ENCODE peak calls at places on chromosomes 2 and 18, in eight cellular contexts. H, V, T, O, J, P, Q and A are unnamed samples. For H3K36me3, the result is how much of the 10 kb centered on the place peaks cover.

GRCh38 chr2:224909885-224910517 is 132.3 kb downstream of the DOCK10 start:
- DNase-seq in J (no peak), V (peak), O (no peak), H (peak), T (peak), P (peak), Q (peak), A (peak)

GRCh38 chr18:26722582-26722931 is 142.9 kb downstream of the AQP4 start:
- DNase-seq in Q (no peak), O (no peak), H (no peak), V (no peak), T (no peak), P (peak), J (no peak), A (no peak)

GRCh38 chr2:151029406-151030157 is 232.1 kb downstream of the RBM43 start:
- DNase-seq in T (peak), V (no peak), J (no peak), P (no peak), H (no peak), O (no peak), Q (no peak), A (no peak)

GRCh38 chr2:102206666-102207341 is 20.0 kb downstream of the IL1RL2 start:
- DNase-seq in J (no peak), H (no peak), Q (peak), P (peak), T (no peak), O (peak), V (no peak), A (no peak)

GRCh38 chr18:58218111-58218510 is 174.1 kb downstream of the NEDD4L start:
- DNase-seq in V (no peak), Q (no peak), T (peak), H (no peak), O (no peak), J (no peak), P (no peak), A (no peak)

GRCh38 chr18:32769242-32770180 is 3.3 kb downstream of the KLHL14 start:
- DNase-seq in V (no peak), P (no peak), H (no peak), O (peak), Q (peak), T (no peak), J (peak), A (no peak)

GRCh38 chr18:37218022-37218590 is 347.5 kb downstream of the CELF4 start:
- DNase-seq in Q (peak), H (no peak), T (no peak), O (peak), J (no peak), P (no peak), V (no peak), A (no peak)

GRCh38 chr2:23146011-23146410 is 239.0 kb upstream of the KLHL29 start:
- DNase-seq in T (no peak), J (no peak), Q (no peak), V (no peak), O (no peak), P (no peak), H (no peak), A (no peak)

GRCh38 chr2:197904446-197904845 is 100.1 kb downstream of the PLCL1 start:
- DNase-seq in T (no peak), H (no peak), Q (no peak), O (no peak), P (no peak), J (no peak), V (no peak), A (no peak)

GRCh38 chr2:147904051-147904450 is 59.2 kb downstream of the ACVR2A start:
- DNase-seq in V (no peak), J (no peak), H (no peak), O (no peak), P (no peak), Q (no peak), T (no peak), A (no peak)

GRCh38 chr2:20378891-20379519 is 28.4 kb upstream of the PUM2 start:
- DNase-seq in P (peak), T (peak), J (peak), O (peak), H (peak), V (peak), Q (peak), A (peak)

GRCh38 chr2:240564571-240565266 is 3.6 kb upstream of the RNPEPL1 start:
- DNase-seq in V (no peak), P (peak), O (peak), Q (no peak), H (peak), J (no peak), T (peak), A (peak)

GRCh38 chr18:28541276-28541930 is 364.5 kb upstream of the CDH2 start:
- DNase-seq in T (no peak), V (peak), H (no peak), P (no peak), J (no peak), Q (no peak), O (no peak), A (no peak)

GRCh38 chr2:177265386-177265690 is 811 bp upstream of the NFE2L2 start:
- DNase-seq in J (no peak), Q (peak), V (peak), H (no peak), P (no peak), O (no peak), T (peak), A (no peak)

GRCh38 chr2:232088771-232089170 is 127.3 kb downstream of the DIS3L2 start:
- DNase-seq in J (no peak), O (no peak), Q (no peak), T (no peak), V (no peak), H (no peak), P (no peak), A (no peak)

GRCh38 chr2:203583696-203584095 is 48.6 kb upstream of the RAPH1 start:
- DNase-seq in T (peak), V (no peak), H (no peak), O (no peak), Q (no peak), P (no peak), J (no peak), A (no peak)

GRCh38 chr18:63962137-63962536 is 7.7 kb upstream of the SERPINB8 start:
- DNase-seq in T (no peak), Q (no peak), H (no peak), V (no peak), P (no peak), O (no peak), J (no peak), A (no peak)

GRCh38 chr2:65639156-65639876 is 206.9 kb upstream of the SPRED2 start:
- DNase-seq in J (no peak), O (no peak), H (no peak), P (no peak), T (peak), Q (no peak), V (no peak), A (no peak)

GRCh38 chr2:14565666-14566065 is 66.9 kb upstream of the LRATD1 start:
- DNase-seq in P (no peak), J (no peak), T (no peak), Q (no peak), V (no peak), H (no peak), O (no peak), A (no peak)

GRCh38 chr2:96359310-96359709 is 23.7 kb downstream of the NCAPH start:
- DNase-seq in P (no peak), J (no peak), V (peak), Q (no peak), O (peak), T (no peak), H (no peak), A (no peak)

GRCh38 chr2:10303634-10304378 is 1.1 kb downstream of the HPCAL1 start:
- DNase-seq in P (peak), Q (peak), V (peak), J (peak), O (peak), T (peak), H (peak), A (no peak)

GRCh38 chr2:136770384-136770783 is 5.0 kb downstream of the THSD7B start:
- DNase-seq in O (no peak), Q (peak), H (no peak), T (no peak), J (no peak), V (no peak), P (no peak), A (no peak)

GRCh38 chr2:109466674-109467575 is 146.8 kb downstream of the SEPTIN10 start:
- DNase-seq in V (no peak), O (peak), P (peak), Q (no peak), T (peak), H (no peak), J (no peak), A (peak)

GRCh38 chr2:11764359-11764758 is 17.9 kb downstream of the LPIN1 start:
- DNase-seq in P (peak), H (no peak), O (no peak), T (no peak), J (no peak), V (peak), Q (no peak), A (no peak)

GRCh38 chr2:73985318-73986084 is 791 bp downstream of the TET3 start:
- DNase-seq in O (peak), T (no peak), J (peak), H (peak), P (peak), Q (peak), V (peak), A (peak)

GRCh38 chr2:221529943-221530652 is 42.0 kb downstream of the EPHA4 start:
- DNase-seq in J (no peak), O (no peak), H (no peak), T (peak), Q (no peak), V (no peak), P (no peak), A (no peak)

GRCh38 chr2:236676131-236676873 is 106.7 kb downstream of the ACKR3 start:
- DNase-seq in J (no peak), Q (no peak), P (no peak), O (no peak), H (no peak), V (no peak), T (no peak), A (no peak)

GRCh38 chr2:121255363-121255762 is 29.6 kb downstream of the TFCP2L1 start:
- DNase-seq in J (no peak), T (no peak), O (no peak), P (no peak), Q (no peak), V (no peak), H (no peak), A (no peak)

GRCh38 chr2:634670-635395 is 42.4 kb downstream of the TMEM18 start:
- DNase-seq in O (no peak), T (no peak), P (no peak), V (no peak), J (peak), H (no peak), Q (no peak), A (no peak)

GRCh38 chr2:209423562-209424541 is at the start of gene MAP2:
- DNase-seq in P (peak), J (peak), V (peak), O (peak), T (peak), H (peak), Q (peak), A (peak)

GRCh38 chr2:231677632-231678104 is 30.7 kb upstream of the PTMA start:
- DNase-seq in V (peak), H (peak), P (peak), O (peak), Q (peak), J (peak), T (peak), A (peak)

GRCh38 chr2:6310186-6310909 is 555.4 kb downstream of the CMPK2 start:
- DNase-seq in H (no peak), T (no peak), P (no peak), Q (no peak), O (no peak), J (no peak), V (no peak), A (no peak)

GRCh38 chr2:75602724-75603342 is 42.1 kb upstream of the EVA1A start:
- DNase-seq in J (no peak), T (peak), H (no peak), P (no peak), V (no peak), O (no peak), Q (no peak), A (no peak)

GRCh38 chr2:52502476-52502860 is 1265.1 kb upstream of the CHAC2 start:
- DNase-seq in T (no peak), H (no peak), Q (no peak), V (no peak), J (no peak), O (no peak), P (no peak), A (no peak)

GRCh38 chr2:18046558-18046957 is 168.1 kb downstream of the KCNS3 start:
- DNase-seq in V (no peak), O (no peak), J (no peak), T (peak), H (no peak), Q (no peak), P (no peak), A (no peak)

GRCh38 chr2:24913896-24914295 is 6.1 kb downstream of the ADCY3 start:
- DNase-seq in J (no peak), P (no peak), H (no peak), Q (peak), T (no peak), V (no peak), O (no peak), A (no peak)

GRCh38 chr2:102484310-102485061 is 11.5 kb downstream of the SLC9A4 start:
- DNase-seq in O (no peak), H (no peak), Q (no peak), T (no peak), J (no peak), P (no peak), V (no peak), A (no peak)

GRCh38 chr2:60505240-60505639 is 48.2 kb downstream of the BCL11A start:
- DNase-seq in H (no peak), O (no peak), Q (no peak), J (no peak), P (no peak), V (no peak), T (no peak), A (no peak)

GRCh38 chr2:111120253-111121027 is at the start of gene BCL2L11:
- DNase-seq in T (peak), Q (peak), P (peak), V (peak), O (peak), H (peak), J (peak), A (peak)
- TF ChIP-seq CTCF in T (peak), Q (no peak), P (no peak), V (peak), O (peak), H (peak), J (peak), A (no peak)

GRCh38 chr18:41977233-41977632 is 22.2 kb downstream of the PIK3C3 start:
- DNase-seq in H (no peak), V (no peak), O (no peak), T (no peak), Q (no peak), P (no peak), J (no peak), A (no peak)

GRCh38 chr18:41985914-41986313 is 30.9 kb downstream of the PIK3C3 start:
- DNase-seq in O (no peak), H (no peak), J (no peak), Q (no peak), V (no peak), T (no peak), P (no peak), A (no peak)

GRCh38 chr18:41982942-41983660 is 28.1 kb downstream of the PIK3C3 start:
- DNase-seq in T (peak), Q (no peak), V (no peak), H (no peak), P (no peak), J (no peak), O (no peak), A (no peak)
- H3K36me3 ChIP-seq in T (under half), Q (under half), V (under half), H (under half), P (under half), J (under half), O (under half), A (under half)

GRCh38 chr2:193584001-193584400 is 1389.3 kb upstream of the TMEFF2 start:
- DNase-seq in V (no peak), J (peak), H (no peak), Q (peak), P (peak), O (peak), T (peak), A (no peak)
- TF ChIP-seq CTCF in V (no peak), J (peak), H (no peak), Q (peak), P (peak), O (peak), T (no peak), A (no peak)

GRCh38 chr2:208074610-208075356 is 49.5 kb upstream of the PLEKHM3 start:
- DNase-seq in V (no peak), H (no peak), J (no peak), O (peak), Q (no peak), P (no peak), T (no peak), A (no peak)

GRCh38 chr2:208072250-208072892 is 47.0 kb upstream of the PLEKHM3 start:
- DNase-seq in Q (peak), P (peak), H (peak), O (peak), J (peak), T (peak), V (peak), A (peak)

DNA sequence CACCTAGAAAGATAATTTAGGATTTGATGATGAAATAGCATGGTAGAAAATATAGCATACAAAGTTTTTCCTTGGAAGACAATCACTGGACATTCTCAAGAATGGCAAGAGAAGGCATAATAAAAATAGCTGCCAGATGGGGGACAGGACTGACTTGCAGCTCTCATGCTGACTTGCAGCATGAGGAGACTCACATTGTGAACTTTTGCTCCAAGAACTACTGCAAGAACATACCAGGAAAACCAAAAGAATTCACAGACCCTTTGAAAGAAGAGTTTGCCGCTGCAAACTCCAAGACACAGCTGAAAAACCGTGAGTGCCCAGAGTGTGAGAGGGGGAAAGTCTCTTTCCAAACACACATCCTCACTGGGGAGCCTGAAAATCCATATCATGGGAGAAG is 47.0 kb downstream of the CRYGD start:
- DNase-seq in J (no peak), V (no peak), P (no peak), H (no peak), Q (no peak), O (no peak), T (peak), A (no peak)
- H3K36me3 ChIP-seq in J (under half), V (under half), P (under half), H (under half), Q (under half), O (under half), T (under half), A (under half)

GRCh38 chr18:38539871-38540270 is 974.3 kb upstream of the CELF4 start:
- DNase-seq in J (no peak), P (no peak), H (no peak), T (no peak), Q (no peak), O (no peak), V (no peak), A (no peak)

GRCh38 chr18:38539373-38539772 is 973.8 kb upstream of the CELF4 start:
- DNase-seq in O (peak), V (no peak), J (no peak), Q (peak), T (no peak), P (no peak), H (no peak), A (no peak)

DNA sequence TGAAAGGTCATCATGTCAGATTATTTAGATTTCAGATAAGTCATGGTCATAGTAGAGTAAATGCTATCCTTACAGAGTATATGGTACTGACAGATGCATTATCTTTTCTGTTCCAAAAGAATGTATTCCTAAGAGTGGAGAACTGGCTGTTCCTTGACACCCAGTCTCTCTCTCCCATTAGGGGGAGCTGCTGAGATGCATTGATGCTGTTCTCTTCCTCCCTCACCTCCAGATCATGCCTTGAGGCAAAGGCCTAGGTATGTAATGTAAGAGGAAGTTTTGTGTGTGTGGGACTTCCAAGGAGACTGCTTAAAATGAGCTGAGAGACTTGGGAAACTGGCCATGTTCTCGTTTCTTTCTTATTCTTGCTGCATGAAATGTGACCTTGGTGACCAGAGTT is 979.5 kb upstream of the CELF4 start:
- DNase-seq in H (no peak), P (no peak), O (peak), T (no peak), J (peak), Q (peak), V (no peak), A (no peak)
- TF ChIP-seq CTCF in H (no peak), P (no peak), O (peak), T (no peak), J (peak), Q (peak), V (peak), A (no peak)

DNA sequence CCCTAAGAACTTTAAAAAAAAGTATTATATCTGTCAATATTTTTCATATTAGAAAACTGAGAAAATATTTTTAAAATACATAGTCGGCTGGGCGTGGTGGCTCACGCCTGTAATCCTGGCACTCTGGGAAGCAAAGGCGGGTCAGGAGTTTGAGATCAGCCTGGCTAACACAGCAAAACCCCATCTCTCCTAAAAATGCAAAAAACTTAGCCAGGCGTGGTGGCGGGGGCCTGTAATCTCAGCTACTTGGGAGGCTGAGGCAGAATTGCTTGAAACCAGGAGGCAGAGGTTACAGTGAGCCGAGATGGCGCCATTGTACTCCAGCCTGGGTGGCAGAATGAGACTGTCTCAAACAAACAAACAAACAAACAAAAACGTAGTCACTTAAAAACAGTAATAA is 5.1 kb upstream of the KCMF1 start:
- DNase-seq in H (no peak), T (no peak), P (no peak), V (no peak), J (no peak), Q (no peak), O (no peak), A (no peak)
- H3K36me3 ChIP-seq in H (under half), T (under half), P (under half), V (under half), J (under half), Q (under half), O (under half), A (under half)

GRCh38 chr2:99692785-99693184 is 203.0 kb upstream of the REV1 start:
- DNase-seq in H (no peak), Q (peak), T (no peak), O (peak), V (no peak), P (no peak), J (no peak), A (no peak)
- TF ChIP-seq CTCF in H (no peak), Q (peak), T (no peak), O (peak), V (no peak), P (no peak), J (peak), A (no peak)

DNA sequence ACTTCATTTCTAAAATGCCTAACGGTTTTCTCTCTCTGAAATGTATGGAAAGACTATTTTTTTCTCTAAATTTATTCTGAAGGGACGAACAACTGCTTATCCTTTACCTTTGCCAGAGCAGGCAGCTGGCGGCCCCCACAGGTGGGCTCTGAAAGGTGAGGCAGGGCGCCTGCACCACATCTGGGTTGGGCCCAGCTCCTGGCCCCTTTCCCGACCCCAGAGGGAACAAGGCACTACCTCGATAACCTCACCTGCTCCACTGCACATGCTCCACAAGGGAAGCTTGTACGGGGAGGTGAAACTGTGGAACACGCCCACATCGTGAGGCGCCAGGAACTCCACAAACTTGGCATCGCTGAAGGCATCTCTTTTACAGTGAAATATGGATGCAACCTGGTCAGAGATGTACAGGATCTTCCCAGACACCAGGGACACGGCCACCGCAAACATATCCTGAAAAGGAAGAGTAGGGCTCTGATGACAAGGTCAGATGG is 17.3 kb downstream of the PER2 start:
- DNase-seq in J (no peak), O (no peak), P (no peak), V (no peak), T (no peak), Q (no peak), H (no peak), A (no peak)
- H3K36me3 ChIP-seq in J (half or more), O (half or more), P (under half), V (half or more), T (under half), Q (under half), H (under half), A (half or more)

GRCh38 chr2:100821255-100821912 is 1.4 kb downstream of the NPAS2 start:
- DNase-seq in V (no peak), T (no peak), P (no peak), J (no peak), H (no peak), O (no peak), Q (peak), A (no peak)
- TF ChIP-seq CTCF in V (no peak), T (no peak), P (no peak), J (no peak), H (no peak), O (no peak), Q (no peak), A (no peak)